ENCODE peak calls at places on chromosomes 6 and 20, in seven cellular contexts. X is Peyer's patch, M is tibial artery, H is neural progenitor cell, S is sigmoid colon, T is uterus, D is kidney epithelial cell. Y is an unnamed sample. For H3K36me3, the result is how much of the 10 kb centered on the place peaks cover.

GRCh38 chr6:63441266-63441956 is 121.6 kb upstream of the LGSN start:
- DNase-seq in M (no peak), S (no peak), D (no peak), H (peak), T (no peak), X (no peak), Y (no peak)

GRCh38 chr20:18390201-18390600 is 76.6 kb downstream of the DZANK1 start:
- DNase-seq in D (no peak), H (no peak), S (no peak), X (no peak), M (no peak), T (no peak), Y (no peak)

GRCh38 chr6:45900808-45901752 is 114.6 kb downstream of the CLIC5 start:
- DNase-seq in T (no peak), D (no peak), S (no peak), X (no peak), H (peak), M (no peak), Y (no peak)

GRCh38 chr6:148303616-148304015 is 39.0 kb upstream of the SASH1 start:
- DNase-seq in H (no peak), S (no peak), D (no peak), X (no peak), M (no peak), T (no peak), Y (no peak)

GRCh38 chr6:13677878-13678254 is 33.8 kb downstream of the RANBP9 start:
- DNase-seq in T (no peak), H (no peak), D (no peak), X (no peak), S (no peak), M (no peak), Y (peak)

GRCh38 chr6:4348462-4349112 is 213.2 kb upstream of the ECI2 start:
- DNase-seq in M (no peak), S (peak), T (peak), H (no peak), D (no peak), X (no peak), Y (no peak)

GRCh38 chr6:13446371-13446770 is 41.0 kb downstream of the GFOD1 start:
- DNase-seq in M (no peak), T (no peak), H (no peak), S (no peak), X (no peak), D (no peak), Y (no peak)

GRCh38 chr6:45367999-45368398 is 9.7 kb downstream of the SUPT3H start:
- DNase-seq in X (no peak), M (no peak), H (no peak), S (no peak), D (no peak), T (no peak), Y (no peak)

GRCh38 chr6:136326038-136326561 is 36.5 kb upstream of the BCLAF1 start:
- DNase-seq in T (no peak), D (peak), H (no peak), X (no peak), M (no peak), S (no peak), Y (no peak)

GRCh38 chr6:74368746-74369145 is 672.7 kb downstream of the CD109 start:
- DNase-seq in H (no peak), S (no peak), X (no peak), T (no peak), M (no peak), D (no peak), Y (no peak)

GRCh38 chr6:14294270-14294951 is 176.8 kb downstream of the CD83 start:
- DNase-seq in X (no peak), S (no peak), D (no peak), T (no peak), H (no peak), M (no peak), Y (no peak)

GRCh38 chr20:13659288-13659687 is 20.6 kb upstream of the TASP1 start:
- DNase-seq in S (no peak), H (no peak), T (no peak), D (no peak), X (peak), M (no peak), Y (no peak)

GRCh38 chr6:96301023-96301422 is 220.6 kb upstream of the UFL1 start:
- DNase-seq in T (no peak), M (no peak), D (peak), X (no peak), S (no peak), H (no peak), Y (no peak)

GRCh38 chr6:37438912-37439311 is 5.9 kb downstream of the CMTR1 start:
- DNase-seq in M (no peak), D (no peak), S (no peak), T (no peak), X (no peak), H (no peak), Y (no peak)
- H3K36me3 ChIP-seq in M (under half), D (under half), S (under half), T (under half), X (under half), H (under half), Y (under half)

GRCh38 chr6:42068872-42069522 is 18.7 kb downstream of the TAF8 start:
- DNase-seq in T (no peak), D (no peak), X (no peak), H (no peak), M (no peak), S (no peak), Y (no peak)
- H3K36me3 ChIP-seq in T (under half), D (under half), X (under half), H (under half), M (half or more), S (half or more), Y (under half)

GRCh38 chr6:2429032-2429431 is 183.6 kb upstream of the GMDS start:
- DNase-seq in X (no peak), D (no peak), H (no peak), T (no peak), M (no peak), S (no peak), Y (no peak)
- H3K36me3 ChIP-seq in X (under half), D (under half), H (under half), T (under half), M (under half), S (under half), Y (under half)

DNA sequence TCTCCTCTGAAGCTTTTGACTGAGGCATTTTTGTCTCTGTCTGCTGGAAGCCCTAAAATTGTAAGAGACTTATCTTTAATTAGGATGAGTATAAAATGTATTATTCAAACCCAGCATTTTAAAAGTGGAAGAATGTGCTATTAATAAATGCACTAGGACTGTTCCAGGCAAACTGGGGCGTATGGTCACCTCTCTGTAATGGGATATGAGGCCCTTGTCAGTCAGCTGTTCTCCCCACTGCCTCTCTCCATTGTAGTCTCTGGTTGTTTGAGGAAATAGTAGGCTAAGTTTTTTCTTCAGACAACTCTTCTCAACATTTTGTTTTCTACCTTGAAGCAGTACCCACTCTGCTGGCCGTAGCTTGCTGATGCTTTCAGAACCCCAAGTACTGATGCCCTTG is 14.3 kb upstream of the DEF6 start:
- DNase-seq in H (no peak), D (no peak), T (no peak), S (no peak), M (no peak), X (no peak), Y (no peak)
- H3K36me3 ChIP-seq in H (under half), D (under half), T (under half), S (half or more), M (half or more), X (under half), Y (under half)

DNA sequence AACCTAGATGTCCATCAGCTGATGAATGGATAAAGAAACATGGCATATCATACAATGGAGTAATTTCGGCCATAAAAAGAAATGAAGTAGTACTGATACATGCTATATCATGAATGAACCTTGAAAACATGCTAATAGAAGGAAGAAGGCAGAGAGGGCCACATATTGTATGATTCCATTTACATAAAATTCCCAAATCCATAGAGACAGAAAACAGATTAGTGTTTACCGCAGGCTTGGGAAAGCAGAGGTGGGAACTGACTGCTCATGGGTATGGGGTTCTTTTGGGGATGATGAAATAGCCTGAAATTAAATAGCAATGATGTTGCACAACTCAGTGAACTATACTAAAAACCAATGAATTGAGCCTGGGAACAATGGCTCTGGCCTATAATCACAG is 58.3 kb downstream of the SERAC1 start:
- DNase-seq in X (no peak), T (no peak), H (no peak), S (no peak), M (no peak), D (no peak), Y (no peak)
- H3K36me3 ChIP-seq in X (under half), T (under half), H (under half), S (under half), M (under half), D (under half), Y (under half)

DNA sequence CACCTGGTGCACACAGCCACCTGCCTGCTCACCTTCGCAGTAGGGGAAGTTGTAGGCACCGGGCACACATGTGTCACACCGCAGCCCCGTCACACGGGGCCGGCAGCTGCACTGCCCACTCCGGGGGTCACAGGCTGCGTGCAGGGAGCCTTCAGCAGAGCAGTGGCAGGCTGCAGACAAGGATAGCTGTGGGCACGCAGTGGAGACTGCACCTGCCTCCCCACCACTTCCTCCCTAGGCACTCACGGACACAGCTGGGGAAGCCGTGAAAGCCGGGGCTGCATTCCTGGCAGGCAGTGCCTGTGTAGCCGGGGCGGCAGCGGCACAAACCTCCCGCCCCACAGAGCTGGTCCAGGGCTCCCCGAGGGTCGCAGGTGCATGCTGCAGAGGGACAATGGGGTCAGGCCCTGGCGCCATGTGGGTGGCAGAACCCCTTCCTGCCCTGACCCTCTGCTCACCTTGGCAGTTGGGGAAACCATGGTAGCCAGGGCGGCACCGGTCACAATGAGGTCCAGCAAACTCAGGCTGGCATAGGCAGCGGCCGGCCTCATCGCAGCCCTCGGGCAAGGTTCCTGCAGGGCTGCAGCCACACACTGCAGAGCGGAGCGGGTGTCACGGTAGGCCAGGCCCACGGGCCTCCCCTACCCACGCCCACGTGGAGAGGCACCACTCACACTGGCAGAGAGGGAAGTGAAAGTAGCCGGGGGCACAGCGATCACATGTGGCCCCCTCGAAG is 29.4 kb downstream of the LAMA5 start:
- DNase-seq in T (no peak), S (no peak), X (peak), D (no peak), H (no peak), M (no peak), Y (peak)
- H3K36me3 ChIP-seq in T (under half), S (half or more), X (under half), D (under half), H (under half), M (half or more), Y (under half)